ENCODE peak calls at places on chromosome 13, in nine cellular contexts. One of them, this sample, is unnamed.

GRCh38 chr13:96020155-96020575 is 33.0 kb downstream of the UGGT2 start:
- DNase-seq in stimulated activated CD4-positive, alpha-beta T cell treated with anti-CD3 and anti-CD28 coated beads, TNF-alpha, amount 100 ng/mL, for 24 hours: no peak
- DNase-seq in EH: peak; percentile 70
- DNase-seq in stimulated activated CD8-positive, alpha-beta memory T cell treated with anti-CD3 and anti-CD28 coated beads, Interleukin-12 subunit alpha, Interleukin-12 subunit beta, amount 100 ng/mL, for 1 hour: no peak
- DNase-seq in mesothelial cell of epicardium: peak; percentile 51
- DNase-seq in activated CD4-positive, alpha-beta T cell treated with anti-CD3 and anti-CD28 coated beads for 36 hours: peak; percentile 19
- DNase-seq in MV-4-11: peak; percentile 38
- DNase-seq in EL: peak; percentile 50
- DNase-seq in PC-9: peak; percentile 59
- DNase-seq in this sample: peak; percentile 79

GRCh38 chr13:23175920-23176319 is 4.9 kb upstream of the SGCG start:
- DNase-seq in activated CD4-positive, alpha-beta T cell treated with anti-CD3 and anti-CD28 coated beads for 36 hours: no peak
- DNase-seq in stimulated activated CD4-positive, alpha-beta T cell treated with anti-CD3 and anti-CD28 coated beads, TNF-alpha, amount 100 ng/mL, for 24 hours: no peak
- DNase-seq in MV-4-11: no peak
- DNase-seq in EL: no peak
- DNase-seq in PC-9: no peak
- DNase-seq in stimulated activated CD8-positive, alpha-beta memory T cell treated with anti-CD3 and anti-CD28 coated beads, Interleukin-12 subunit alpha, Interleukin-12 subunit beta, amount 100 ng/mL, for 1 hour: no peak
- DNase-seq in mesothelial cell of epicardium: no peak
- DNase-seq in EH: no peak
- DNase-seq in this sample: no peak

GRCh38 chr13:35393886-35394285 is 82.6 kb downstream of the MAB21L1 start:
- DNase-seq in EL: no peak
- DNase-seq in MV-4-11: no peak
- DNase-seq in EH: no peak
- DNase-seq in stimulated activated CD4-positive, alpha-beta T cell treated with anti-CD3 and anti-CD28 coated beads, TNF-alpha, amount 100 ng/mL, for 24 hours: no peak
- DNase-seq in PC-9: no peak
- DNase-seq in activated CD4-positive, alpha-beta T cell treated with anti-CD3 and anti-CD28 coated beads for 36 hours: no peak
- DNase-seq in mesothelial cell of epicardium: no peak
- DNase-seq in stimulated activated CD8-positive, alpha-beta memory T cell treated with anti-CD3 and anti-CD28 coated beads, Interleukin-12 subunit alpha, Interleukin-12 subunit beta, amount 100 ng/mL, for 1 hour: no peak
- DNase-seq in this sample: no peak

GRCh38 chr13:80029170-80029569 is 311.8 kb downstream of the SPRY2 start:
- DNase-seq in stimulated activated CD4-positive, alpha-beta T cell treated with anti-CD3 and anti-CD28 coated beads, TNF-alpha, amount 100 ng/mL, for 24 hours: no peak
- DNase-seq in stimulated activated CD8-positive, alpha-beta memory T cell treated with anti-CD3 and anti-CD28 coated beads, Interleukin-12 subunit alpha, Interleukin-12 subunit beta, amount 100 ng/mL, for 1 hour: no peak
- DNase-seq in activated CD4-positive, alpha-beta T cell treated with anti-CD3 and anti-CD28 coated beads for 36 hours: no peak
- DNase-seq in EL: no peak
- DNase-seq in MV-4-11: no peak
- DNase-seq in mesothelial cell of epicardium: no peak
- DNase-seq in PC-9: no peak
- DNase-seq in EH: no peak
- DNase-seq in this sample: no peak

GRCh38 chr13:64910061-64910460 is 2320.1 kb downstream of the PCDH9 start:
- DNase-seq in activated CD4-positive, alpha-beta T cell treated with anti-CD3 and anti-CD28 coated beads for 36 hours: no peak
- DNase-seq in PC-9: no peak
- DNase-seq in EH: no peak
- DNase-seq in stimulated activated CD4-positive, alpha-beta T cell treated with anti-CD3 and anti-CD28 coated beads, TNF-alpha, amount 100 ng/mL, for 24 hours: no peak
- DNase-seq in EL: no peak
- DNase-seq in mesothelial cell of epicardium: no peak
- DNase-seq in MV-4-11: no peak
- DNase-seq in stimulated activated CD8-positive, alpha-beta memory T cell treated with anti-CD3 and anti-CD28 coated beads, Interleukin-12 subunit alpha, Interleukin-12 subunit beta, amount 100 ng/mL, for 1 hour: no peak
- DNase-seq in this sample: no peak

GRCh38 chr13:43307921-43308433 is 284.6 kb downstream of the DNAJC15 start:
- DNase-seq in activated CD4-positive, alpha-beta T cell treated with anti-CD3 and anti-CD28 coated beads for 36 hours: no peak
- DNase-seq in EL: peak; percentile 93
- DNase-seq in MV-4-11: peak; percentile 86
- DNase-seq in PC-9: no peak
- DNase-seq in stimulated activated CD4-positive, alpha-beta T cell treated with anti-CD3 and anti-CD28 coated beads, TNF-alpha, amount 100 ng/mL, for 24 hours: no peak
- DNase-seq in stimulated activated CD8-positive, alpha-beta memory T cell treated with anti-CD3 and anti-CD28 coated beads, Interleukin-12 subunit alpha, Interleukin-12 subunit beta, amount 100 ng/mL, for 1 hour: no peak
- DNase-seq in mesothelial cell of epicardium: peak; percentile 86
- DNase-seq in EH: peak; percentile 96
- DNase-seq in this sample: peak; percentile 73

GRCh38 chr13:20902438-20903163 is at the start of gene XPO4:
- DNase-seq in stimulated activated CD4-positive, alpha-beta T cell treated with anti-CD3 and anti-CD28 coated beads, TNF-alpha, amount 100 ng/mL, for 24 hours: peak; percentile 59
- DNase-seq in PC-9: peak; percentile 48
- DNase-seq in activated CD4-positive, alpha-beta T cell treated with anti-CD3 and anti-CD28 coated beads for 36 hours: peak; percentile 91
- DNase-seq in MV-4-11: peak; percentile 56
- DNase-seq in mesothelial cell of epicardium: peak; percentile 85
- DNase-seq in EL: peak; percentile 81
- DNase-seq in stimulated activated CD8-positive, alpha-beta memory T cell treated with anti-CD3 and anti-CD28 coated beads, Interleukin-12 subunit alpha, Interleukin-12 subunit beta, amount 100 ng/mL, for 1 hour: peak; percentile 65
- DNase-seq in EH: peak; percentile 79
- DNase-seq in this sample: peak; percentile 73

GRCh38 chr13:75226755-75227435 is 255.1 kb downstream of the TBC1D4 start:
- DNase-seq in EH: peak; percentile 88
- DNase-seq in activated CD4-positive, alpha-beta T cell treated with anti-CD3 and anti-CD28 coated beads for 36 hours: peak; percentile 10
- DNase-seq in MV-4-11: peak; percentile 62
- DNase-seq in stimulated activated CD4-positive, alpha-beta T cell treated with anti-CD3 and anti-CD28 coated beads, TNF-alpha, amount 100 ng/mL, for 24 hours: no peak
- DNase-seq in stimulated activated CD8-positive, alpha-beta memory T cell treated with anti-CD3 and anti-CD28 coated beads, Interleukin-12 subunit alpha, Interleukin-12 subunit beta, amount 100 ng/mL, for 1 hour: no peak
- DNase-seq in PC-9: no peak
- DNase-seq in mesothelial cell of epicardium: no peak
- DNase-seq in EL: peak; percentile 91
- DNase-seq in this sample: no peak

GRCh38 chr13:53408306-53408705 is 379.7 kb downstream of the OLFM4 start:
- DNase-seq in EH: no peak
- DNase-seq in MV-4-11: no peak
- DNase-seq in mesothelial cell of epicardium: no peak
- DNase-seq in activated CD4-positive, alpha-beta T cell treated with anti-CD3 and anti-CD28 coated beads for 36 hours: no peak
- DNase-seq in EL: no peak
- DNase-seq in PC-9: no peak
- DNase-seq in stimulated activated CD4-positive, alpha-beta T cell treated with anti-CD3 and anti-CD28 coated beads, TNF-alpha, amount 100 ng/mL, for 24 hours: no peak
- DNase-seq in stimulated activated CD8-positive, alpha-beta memory T cell treated with anti-CD3 and anti-CD28 coated beads, Interleukin-12 subunit alpha, Interleukin-12 subunit beta, amount 100 ng/mL, for 1 hour: no peak
- DNase-seq in this sample: no peak

This sample was measured in Ammon's horn.